ENCODE peak calls at places on chromosomes 4 and X, in nine cellular contexts. O is RWPE1, B is retinal pigment epithelial cell, R is WTC11, C is kidney, L is epithelial cell of esophagus, G is A549, E is Peyer's patch, V is neural crest cell. M is an unnamed sample.

GRCh38 chrX:15617111-15617510 is 16.4 kb upstream of the ACE2 start:
- DNase-seq in C (no peak), R (no peak), G (no peak), O (no peak), L (no peak), E (no peak), B (no peak), V (no peak), M (no peak)

GRCh38 chrX:24371391-24371972 is 11.0 kb downstream of the SUPT20HL1 start:
- DNase-seq in L (peak), G (peak), O (peak), R (peak), C (no peak), B (no peak), V (peak), E (peak), M (peak)

GRCh38 chrX:20653070-20653469 is 386.4 kb upstream of the RPS6KA3 start:
- DNase-seq in C (no peak), E (no peak), L (no peak), B (no peak), O (no peak), G (no peak), V (no peak), R (no peak), M (no peak)

GRCh38 chr4:8120518-8120917 is 38.1 kb downstream of the ABLIM2 start:
- DNase-seq in L (no peak), E (no peak), V (no peak), R (no peak), B (no peak), G (no peak), C (no peak), O (no peak), M (no peak)

GRCh38 chrX:12505127-12505526 is 286.1 kb upstream of the PRPS2 start:
- DNase-seq in B (no peak), E (no peak), R (no peak), O (no peak), G (no peak), V (no peak), C (no peak), L (no peak), M (no peak)

GRCh38 chr4:83267121-83267834 is 17.3 kb downstream of the COQ2 start:
- DNase-seq in G (peak), V (no peak), E (no peak), O (peak), C (no peak), B (no peak), R (no peak), L (peak), M (no peak)

GRCh38 chr4:141309864-141310263 is 89.2 kb downstream of the ZNF330 start:
- DNase-seq in E (no peak), G (no peak), R (no peak), O (no peak), V (no peak), C (no peak), B (no peak), L (no peak), M (no peak)

GRCh38 chr4:110518889-110519490 is 43.0 kb downstream of the ENPEP start:
- DNase-seq in G (no peak), V (peak), R (no peak), C (no peak), O (no peak), B (no peak), E (peak), L (peak), M (peak)

GRCh38 chrX:113058634-113059033 is 218.0 kb upstream of the AMOT start:
- DNase-seq in L (no peak), R (no peak), G (no peak), V (no peak), E (no peak), C (no peak), B (no peak), O (no peak), M (no peak)

GRCh38 chrX:133859860-133860259 is 125.5 kb downstream of the GPC3 start:
- DNase-seq in B (no peak), R (no peak), L (peak), C (no peak), O (no peak), E (no peak), V (no peak), G (no peak), M (no peak)

GRCh38 chr4:92735025-92735665 is 431.4 kb downstream of the GRID2 start:
- DNase-seq in C (no peak), R (no peak), E (no peak), O (no peak), L (no peak), G (no peak), V (no peak), B (no peak), M (no peak)
- TF ChIP-seq CTCF in C (no peak), R (no peak), E (no peak), O (no peak), L (no peak), G (no peak), V (no peak), B (peak), M (no peak)

DNA sequence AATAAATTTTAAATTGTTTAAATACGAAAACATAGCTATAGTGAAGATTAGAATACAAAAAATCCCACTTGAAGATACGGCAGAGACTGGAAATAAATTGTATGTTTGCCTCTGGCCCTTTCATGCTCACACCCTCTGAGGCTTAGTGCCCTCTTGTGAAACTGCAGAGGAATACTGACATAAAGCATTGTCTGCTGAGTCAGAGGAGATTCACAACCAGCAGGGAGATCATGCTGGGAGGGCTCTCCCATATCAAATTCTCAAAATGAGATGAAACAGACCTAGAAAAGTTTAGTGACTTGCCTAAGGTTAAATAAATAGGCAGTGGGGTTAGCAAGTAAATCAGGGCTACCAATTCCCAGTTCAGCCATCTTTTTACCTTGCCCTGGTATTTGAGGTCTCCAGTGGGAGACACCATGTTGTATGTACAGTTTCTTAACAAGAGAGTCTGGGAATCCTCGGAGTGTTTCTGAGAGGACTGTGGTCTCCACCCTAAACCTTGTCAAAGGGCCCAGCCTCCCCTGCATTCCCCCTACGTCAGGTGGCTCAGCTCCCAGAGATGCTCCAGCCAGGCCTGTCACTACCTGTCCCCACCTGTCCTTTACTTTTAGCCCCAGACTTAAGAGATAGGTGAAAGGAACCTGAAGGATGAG is 581.4 kb upstream of the DIPK2B start:
- DNase-seq in L (peak), G (peak), O (no peak), R (no peak), E (no peak), B (no peak), V (no peak), C (no peak), M (no peak)
- TF ChIP-seq CTCF in L (peak), G (peak), O (no peak), R (no peak), E (no peak), B (peak), V (peak), C (peak), M (no peak)

DNA sequence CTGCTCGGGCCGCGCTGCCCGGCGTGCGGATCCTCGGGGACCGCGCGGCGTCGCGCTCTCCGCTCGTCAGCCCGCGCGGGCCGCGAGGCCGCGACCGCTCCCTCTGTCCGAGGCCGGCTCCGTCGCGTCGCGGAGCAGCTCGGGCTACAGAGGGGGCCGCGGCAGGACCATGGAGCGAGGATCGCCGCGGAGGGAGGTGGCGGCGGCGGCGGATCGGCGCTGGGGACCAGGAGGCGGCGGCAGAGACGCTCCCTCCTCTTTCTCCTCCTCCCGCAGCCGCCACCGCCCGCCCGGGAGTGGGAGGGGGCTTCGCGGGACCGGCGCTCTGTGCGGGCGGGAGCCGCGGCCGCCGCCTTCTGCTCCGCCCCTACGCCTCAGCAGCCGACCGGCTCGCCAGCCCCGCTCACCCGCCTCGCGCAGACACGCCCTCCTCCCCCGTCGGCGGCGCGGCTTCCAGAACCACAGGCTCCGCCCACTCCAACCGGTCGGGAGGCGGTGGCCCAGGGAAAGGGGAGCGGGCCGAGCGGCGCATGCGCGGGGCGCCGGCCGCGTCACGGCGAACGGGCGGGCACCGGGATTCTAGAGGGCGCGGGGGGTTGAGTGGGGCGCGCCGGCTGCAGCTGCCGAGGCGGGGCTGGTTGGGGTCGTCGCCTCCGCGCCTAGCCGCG is at the start of gene CASK:
- DNase-seq in G (peak), B (peak), O (peak), V (peak), E (peak), L (peak), C (peak), R (peak), M (peak)
- TF ChIP-seq CTCF in G (peak), B (no peak), O (no peak), V (no peak), E (no peak), L (no peak), C (peak), R (no peak), M (no peak)

DNA sequence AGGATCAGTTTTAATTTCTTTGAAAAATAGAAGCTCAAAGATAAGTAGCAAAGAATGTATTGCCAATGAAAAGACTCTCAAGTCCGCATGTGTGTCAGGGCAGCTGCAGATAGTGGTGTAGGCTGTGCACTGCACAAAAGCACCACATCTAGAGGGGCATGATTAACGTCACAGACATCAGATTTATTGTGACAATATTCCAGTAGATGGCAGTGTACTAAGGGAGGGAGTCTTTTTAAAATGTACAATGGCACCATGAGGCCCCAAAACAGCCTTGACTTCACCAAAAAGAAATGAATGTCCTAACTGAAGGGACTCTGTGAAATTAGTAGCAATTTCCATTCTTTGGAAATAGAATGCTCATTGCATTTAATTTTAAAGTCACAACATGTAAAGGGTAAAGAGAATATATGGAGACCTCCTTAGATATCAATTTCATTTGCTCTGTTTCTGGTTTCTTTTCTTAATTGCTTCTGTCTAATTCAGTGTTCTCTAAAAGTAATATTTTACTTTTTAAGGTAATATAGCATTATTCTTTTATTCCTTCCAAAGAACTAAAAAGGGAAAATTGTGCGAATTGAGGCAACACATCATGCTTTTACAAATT is 98.4 kb downstream of the ZNF827 start:
- DNase-seq in E (no peak), L (peak), V (no peak), B (no peak), C (no peak), R (no peak), G (peak), O (peak), M (peak)
- TF ChIP-seq CTCF in E (peak), L (peak), V (peak), B (peak), C (peak), R (no peak), G (peak), O (peak), M (peak)

GRCh38 chrX:137342969-137343368 is 223.0 kb upstream of the ZIC3 start:
- DNase-seq in E (no peak), R (no peak), G (no peak), L (no peak), C (no peak), O (no peak), V (no peak), B (no peak), M (no peak)
- TF ChIP-seq CTCF in E (no peak), R (no peak), G (no peak), L (no peak), C (no peak), O (no peak), V (no peak), B (no peak), M (no peak)

M was measured in GM13977.